ENCODE peak calls at places on chromosomes 5 and 9, in five cellular contexts. J is HCT116, Q is colonic mucosa, V is GM23248, D is neuronal stem cell. Z is an unnamed sample. For H3K4me1, the result is how much of the 10 kb centered on the place peaks cover.

GRCh38 chr9:109094268-109094667 is 25.5 kb downstream of the TMEM245 start:
- DNase-seq in J (no peak), Q (no peak), V (no peak), D (no peak), Z (no peak)

GRCh38 chr9:112174965-112175795 is at the start of gene SUSD1:
- DNase-seq in J (no peak), Q (peak), V (peak), D (peak), Z (peak)

GRCh38 chr9:88826651-88827245 is 164.5 kb upstream of the S1PR3 start:
- DNase-seq in J (no peak), Q (no peak), V (peak), D (no peak), Z (peak)

GRCh38 chr5:60248900-60249299 is 355.4 kb upstream of the PDE4D start:
- DNase-seq in J (no peak), Q (no peak), V (no peak), D (no peak), Z (no peak)

GRCh38 chr5:170312666-170313065 is 15.1 kb upstream of the LCP2 start:
- DNase-seq in J (no peak), Q (no peak), V (peak), D (no peak), Z (no peak)

GRCh38 chr9:80842383-80842782 is 847.0 kb downstream of the TLE1 start:
- DNase-seq in J (no peak), Q (no peak), V (no peak), D (no peak), Z (no peak)

GRCh38 chr5:141828162-141828561 is 50.0 kb downstream of the PCDH1 start:
- DNase-seq in J (no peak), Q (no peak), V (no peak), D (no peak), Z (no peak)

GRCh38 chr9:132283165-132283564 is 71.6 kb downstream of the SETX start:
- DNase-seq in J (no peak), Q (no peak), V (no peak), D (no peak), Z (no peak)

GRCh38 chr5:89229331-89230070 is 346.5 kb upstream of the MEF2C start:
- DNase-seq in J (no peak), Q (no peak), V (no peak), D (no peak), Z (no peak)

GRCh38 chr5:144139586-144139985 is 30.9 kb downstream of the YIPF5 start:
- DNase-seq in J (no peak), Q (no peak), V (peak), D (no peak), Z (peak)

GRCh38 chr5:112971285-112971684 is 5.3 kb upstream of the DCP2 start:
- DNase-seq in J (no peak), Q (no peak), V (no peak), D (no peak), Z (no peak)

GRCh38 chr9:112970939-112971338 is 41.1 kb downstream of the ZNF883 start:
- DNase-seq in J (no peak), Q (no peak), V (peak), D (no peak), Z (peak)

GRCh38 chr9:133587051-133587450 is 22.1 kb downstream of the FAM163B start:
- DNase-seq in J (no peak), Q (no peak), V (no peak), D (no peak), Z (no peak)

GRCh38 chr9:128729766-128730517 is 6.0 kb upstream of the ZDHHC12 start:
- DNase-seq in J (no peak), Q (no peak), V (no peak), D (no peak), Z (no peak)

GRCh38 chr5:11075010-11075860 is 314.2 kb upstream of the DAP start:
- DNase-seq in J (no peak), Q (no peak), V (no peak), D (peak), Z (no peak)

GRCh38 chr9:76912631-76913275 is 6.8 kb upstream of the PRUNE2 start:
- DNase-seq in J (peak), Q (no peak), V (peak), D (no peak), Z (peak)

GRCh38 chr5:169801324-169801777 is 164.3 kb downstream of the DOCK2 start:
- DNase-seq in J (no peak), Q (no peak), V (peak), D (no peak), Z (peak)

GRCh38 chr9:93187574-93187973 is 3.6 kb downstream of the WNK2 start:
- DNase-seq in J (no peak), Q (peak), V (no peak), D (no peak), Z (no peak)

GRCh38 chr9:133874061-133874638 is 118.0 kb downstream of the VAV2 start:
- DNase-seq in J (peak), Q (no peak), V (peak), D (no peak), Z (peak)

GRCh38 chr5:7849531-7850240 is 1.2 kb downstream of the CFAP90 start:
- DNase-seq in J (no peak), Q (no peak), V (peak), D (peak), Z (peak)

GRCh38 chr5:104533498-104533897 is 970.9 kb upstream of the NUDT12 start:
- DNase-seq in J (no peak), Q (no peak), V (no peak), D (no peak), Z (peak)

GRCh38 chr9:114570742-114571141 is 16.8 kb upstream of the ATP6V1G1 start:
- DNase-seq in J (no peak), Q (no peak), V (no peak), D (no peak), Z (no peak)

GRCh38 chr5:1444361-1445189 is 665 bp downstream of the SLC6A3 start:
- DNase-seq in J (no peak), Q (no peak), V (no peak), D (no peak), Z (no peak)

GRCh38 chr5:173314166-173314952 is 13.9 kb downstream of the STC2 start:
- DNase-seq in J (no peak), Q (no peak), V (peak), D (no peak), Z (no peak)

GRCh38 chr9:86064220-86064619 is 35.1 kb downstream of the GOLM1 start:
- DNase-seq in J (no peak), Q (peak), V (no peak), D (no peak), Z (no peak)

GRCh38 chr9:97666907-97667686 is 30.0 kb downstream of the XPA start:
- DNase-seq in J (no peak), Q (no peak), V (no peak), D (no peak), Z (no peak)

GRCh38 chr5:68656936-68657857 is 436.6 kb upstream of the SLC30A5 start:
- DNase-seq in J (no peak), Q (no peak), V (no peak), D (no peak), Z (no peak)

GRCh38 chr5:92505145-92505544 is 1075.9 kb downstream of the NR2F1-AS1 start:
- DNase-seq in J (no peak), Q (no peak), V (peak), D (no peak), Z (peak)

GRCh38 chr9:105539452-105539851 is 18.5 kb upstream of the FKTN start:
- DNase-seq in J (no peak), Q (no peak), V (peak), D (no peak), Z (no peak)

GRCh38 chr9:17191095-17191494 is 56.3 kb downstream of the CNTLN start:
- DNase-seq in J (no peak), Q (no peak), V (peak), D (no peak), Z (peak)

GRCh38 chr9:4549751-4550295 is 59.6 kb downstream of the SLC1A1 start:
- DNase-seq in J (no peak), Q (no peak), V (peak), D (no peak), Z (no peak)

GRCh38 chr9:2674141-2674824 is 43.0 kb upstream of the KCNV2 start:
- DNase-seq in J (no peak), Q (no peak), V (no peak), D (no peak), Z (peak)

GRCh38 chr9:83596899-83597504 is 25.9 kb upstream of the IDNK start:
- DNase-seq in J (peak), Q (peak), V (peak), D (peak), Z (peak)

GRCh38 chr9:136354592-136355085 is 8.9 kb downstream of the DNLZ start:
- DNase-seq in J (no peak), Q (no peak), V (peak), D (no peak), Z (peak)

GRCh38 chr5:150000990-150001659 is 586 bp downstream of the HMGXB3 start:
- DNase-seq in J (no peak), Q (peak), V (peak), D (peak), Z (peak)

GRCh38 chr5:116892993-116893392 is 318.4 kb upstream of the SEMA6A start:
- DNase-seq in J (no peak), Q (no peak), V (no peak), D (no peak), Z (no peak)

DNA sequence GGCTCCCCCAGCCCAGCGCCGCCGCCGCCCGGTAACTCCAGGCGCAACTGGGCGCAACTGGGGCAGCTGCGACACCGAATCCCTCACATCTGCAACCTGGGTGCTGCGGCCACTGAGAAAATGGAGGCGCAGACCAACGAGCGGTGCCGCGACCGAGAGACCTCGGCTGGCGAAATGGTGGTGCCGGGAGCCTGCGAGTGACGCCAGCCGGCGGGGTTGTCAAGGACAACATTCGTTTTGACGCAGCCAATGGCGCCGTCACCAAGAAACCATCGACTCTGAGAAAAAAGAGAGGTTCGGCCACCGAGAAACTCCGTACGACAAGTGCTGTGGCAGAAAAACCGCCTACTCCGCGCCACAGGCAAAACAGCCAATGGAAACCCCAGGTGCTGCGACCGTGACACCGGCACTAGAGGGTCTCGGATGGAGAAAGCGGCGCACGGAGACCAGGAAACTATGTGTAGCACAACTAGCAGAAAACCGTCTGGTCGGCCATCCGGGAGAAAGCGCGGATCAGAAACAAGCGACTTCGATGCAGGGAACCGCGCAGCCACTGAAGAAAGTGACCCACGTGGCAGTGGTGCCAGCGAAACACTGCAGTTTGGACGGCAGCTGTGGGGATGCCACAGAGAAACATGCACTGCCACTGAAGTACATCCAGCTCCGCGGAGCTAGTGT is 88.8 kb downstream of the ANXA2R start:
- DNase-seq in J (no peak), Q (peak), V (peak), D (no peak), Z (peak)
- H3K4me3 ChIP-seq in J (peak), Q (peak), V (peak), D (no peak), Z (peak)

GRCh38 chr5:35134278-35135030 is 86.7 kb upstream of the AGXT2 start:
- DNase-seq in J (no peak), Q (no peak), V (peak), D (no peak), Z (no peak)
- H3K4me1 ChIP-seq in J (under half), Q (under half), V (half or more), D (under half), Z (under half)

GRCh38 chr5:131608597-131608996 is 26.4 kb downstream of the RAPGEF6 start:
- DNase-seq in J (no peak), Q (no peak), V (no peak), D (no peak), Z (no peak)

GRCh38 chr5:131605086-131605485 is 29.9 kb downstream of the RAPGEF6 start:
- DNase-seq in J (no peak), Q (no peak), V (no peak), D (no peak), Z (no peak)

GRCh38 chr5:131609774-131610173 is 25.3 kb downstream of the RAPGEF6 start:
- DNase-seq in J (no peak), Q (no peak), V (no peak), D (no peak), Z (no peak)

GRCh38 chr5:131607903-131608540 is 27.0 kb downstream of the RAPGEF6 start:
- DNase-seq in J (no peak), Q (no peak), V (no peak), D (no peak), Z (no peak)

GRCh38 chr5:131607418-131607817 is 27.6 kb downstream of the RAPGEF6 start:
- DNase-seq in J (no peak), Q (no peak), V (no peak), D (no peak), Z (no peak)
- H3K9ac ChIP-seq in J (no peak), Q (no peak), V (no peak), D (no peak), Z (no peak)

GRCh38 chr5:44933686-44934085 is 124.9 kb downstream of the MRPS30 start:
- DNase-seq in J (no peak), Q (no peak), V (no peak), D (no peak), Z (no peak)
- H3K4me3 ChIP-seq in J (no peak), Q (no peak), V (no peak), D (no peak), Z (no peak)

DNA sequence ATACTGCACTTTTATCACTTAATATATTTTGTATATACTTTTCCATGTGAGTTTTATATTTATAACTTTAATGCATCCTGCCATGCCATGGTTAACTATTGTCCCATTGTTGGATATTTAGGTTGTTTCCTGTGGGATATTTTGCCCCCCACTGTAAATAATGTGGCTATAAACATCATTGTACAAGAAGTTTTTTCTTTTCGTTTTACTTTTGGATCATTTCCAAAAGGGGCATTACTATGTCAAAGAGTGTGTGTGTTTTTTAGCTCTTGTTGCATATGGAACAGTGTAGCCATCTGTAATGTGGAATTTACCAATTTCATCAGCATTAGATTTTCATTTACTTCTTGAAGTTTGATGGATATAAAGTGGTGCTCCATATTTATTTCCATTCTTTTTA is 13.3 kb downstream of the ITGA2 start:
- DNase-seq in J (no peak), Q (no peak), V (no peak), D (no peak), Z (no peak)
- H3K4me1 ChIP-seq in J (under half), Q (under half), V (half or more), D (under half), Z (under half)

GRCh38 chr5:164266571-164266970 is 761.2 kb downstream of the MAT2B start:
- DNase-seq in J (no peak), Q (no peak), V (no peak), D (no peak), Z (no peak)
- H3K9ac ChIP-seq in J (no peak), Q (no peak), V (no peak), D (no peak), Z (no peak)

DNA sequence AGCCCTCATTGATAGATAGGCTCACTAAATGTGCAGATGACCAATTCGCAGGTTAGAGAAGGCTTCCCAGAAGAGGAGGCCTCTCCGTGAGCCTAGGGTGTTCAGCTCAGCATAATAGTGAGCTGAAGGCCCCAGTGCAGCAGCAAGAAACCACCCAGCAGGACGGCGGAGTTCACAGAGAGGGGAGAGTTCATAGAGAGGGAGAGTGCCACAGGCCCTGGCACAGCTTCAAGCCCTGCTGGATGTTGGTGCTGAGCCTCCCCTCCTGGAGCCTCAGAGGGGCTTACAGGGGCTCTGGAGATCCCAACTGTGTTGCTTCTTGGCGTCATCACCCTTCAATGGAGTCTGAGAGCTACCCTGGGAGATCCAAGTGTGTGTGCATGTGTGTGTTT is 2.1 kb downstream of the SLC22A5 start:
- DNase-seq in J (no peak), Q (no peak), V (no peak), D (no peak), Z (no peak)
- H3K4me3 ChIP-seq in J (no peak), Q (peak), V (no peak), D (no peak), Z (no peak)

Z was measured in adipocyte.